ENCODE peak calls at places on chromosomes 4 and X, in seven cellular contexts. B is ureter; P is prostate gland; K is A172; F is iris pigment epithelial cell; R is stimulated activated CD4-positive, alpha-beta T cell treated with anti-CD3 and anti-CD28 coated beads, Interleukin-2, amount 100 ng/mL, for 48 hours; Z is H9. U is an unnamed sample.
A peak's percentile ranks its signal among the peaks of the same experiment; 100 is the strongest.

GRCh38 chr4:6824772-6825402 is 42.4 kb downstream of the KIAA0232 start:
- DNase-seq in Z (no peak), K (peak; percentile 4), B (no peak), F (no peak), P (no peak), R (no peak), U (no peak)

GRCh38 chrX:39248330-39248729 is 447.1 kb downstream of the MID1IP1 start:
- DNase-seq in B (no peak), K (no peak), P (no peak), F (no peak), R (no peak), Z (no peak), U (no peak)

GRCh38 chr4:165476214-165477098 is 97.6 kb downstream of the CPE start:
- DNase-seq in R (no peak), Z (no peak), B (peak; percentile 60), K (peak; percentile 83), P (no peak), F (peak; percentile 40), U (no peak)

GRCh38 chr4:169315530-169316306 is 45.0 kb upstream of the SH3RF1 start:
- DNase-seq in R (no peak), K (peak; percentile 29), Z (no peak), B (no peak), F (peak; percentile 75), P (no peak), U (no peak)

GRCh38 chr4:82889287-82889686 is 1.7 kb downstream of the SEC31A start:
- DNase-seq in R (no peak), P (no peak), K (no peak), Z (no peak), F (no peak), B (no peak), U (no peak)

GRCh38 chr4:121339307-121339706 is 41.5 kb downstream of the QRFPR start:
- DNase-seq in B (no peak), P (no peak), R (no peak), F (peak; percentile 3), Z (no peak), K (no peak), U (no peak)

GRCh38 chrX:20531667-20532066 is 265.0 kb upstream of the RPS6KA3 start:
- DNase-seq in R (no peak), P (no peak), B (no peak), Z (no peak), F (no peak), K (no peak), U (no peak)

GRCh38 chr4:123836919-123837605 is 440.5 kb downstream of the SPRY1 start:
- DNase-seq in B (no peak), K (no peak), P (no peak), Z (no peak), F (peak; percentile 43), R (no peak), U (no peak)

GRCh38 chrX:70466968-70467367 is 22.3 kb downstream of the DLG3 start:
- DNase-seq in P (no peak), Z (no peak), K (no peak), B (no peak), F (no peak), R (no peak), U (no peak)

GRCh38 chr4:76716658-76717057 is 181.3 kb downstream of the SOWAHB start:
- DNase-seq in P (no peak), K (no peak), R (no peak), Z (no peak), F (no peak), B (no peak), U (peak; percentile 67)

GRCh38 chr4:48296330-48296729 is 26.7 kb upstream of the TEC start:
- DNase-seq in Z (no peak), P (no peak), B (no peak), R (no peak), K (no peak), F (peak; percentile 4), U (no peak)

GRCh38 chr4:76658231-76659102 is 223.4 kb downstream of the SHROOM3 start:
- DNase-seq in K (peak; percentile 40), P (no peak), F (peak; percentile 61), Z (no peak), R (no peak), B (no peak), U (peak; percentile 4)

GRCh38 chr4:86496094-86497060 is 97.7 kb upstream of the PTPN13 start:
- DNase-seq in P (peak; percentile 20), Z (no peak), F (peak; percentile 69), B (peak; percentile 49), R (peak; percentile 20), K (peak; percentile 18), U (peak; percentile 9)

GRCh38 chr4:169745291-169745690 is 12.5 kb downstream of the HPF1 start:
- DNase-seq in K (no peak), F (peak; percentile 78), Z (no peak), R (no peak), P (no peak), B (no peak), U (peak; percentile 21)

GRCh38 chr4:150867148-150867547 is 147.9 kb downstream of the LRBA start:
- DNase-seq in P (peak; percentile 74), B (no peak), Z (no peak), F (peak; percentile 78), K (peak; percentile 71), R (peak; percentile 38), U (peak; percentile 75)

GRCh38 chr4:88965053-88965452 is 91.9 kb downstream of the FAM13A start:
- DNase-seq in B (no peak), F (no peak), R (no peak), Z (no peak), K (no peak), P (no peak), U (no peak)

GRCh38 chrX:1261285-1261684 is 7.3 kb upstream of the CSF2RA start:
- DNase-seq in Z (peak; percentile 50), B (no peak), F (no peak), K (no peak), P (no peak), R (no peak), U (no peak)

GRCh38 chrX:54807524-54808108 is at the start of gene MAGED2:
- DNase-seq in F (peak; percentile 33), B (peak; percentile 51), R (no peak), K (peak; percentile 1), Z (peak; percentile 42), P (peak; percentile 17), U (no peak)

GRCh38 chr4:24765331-24765990 is 29.9 kb upstream of the SOD3 start:
- DNase-seq in F (peak; percentile 32), K (no peak), R (no peak), B (no peak), P (no peak), Z (no peak), U (no peak)

GRCh38 chrX:40068048-40068447 is 29.7 kb downstream of the BCOR start:
- DNase-seq in R (no peak), K (peak; percentile 31), B (no peak), F (no peak), P (no peak), Z (no peak), U (peak; percentile 26)

GRCh38 chr4:116099596-116099995 is 985.8 kb downstream of the TRAM1L1 start:
- DNase-seq in R (no peak), Z (no peak), F (no peak), K (peak; percentile 7), P (no peak), B (no peak), U (no peak)

GRCh38 chr4:86957214-86957613 is 22.4 kb downstream of the AFF1 start:
- DNase-seq in F (peak; percentile 82), R (no peak), P (no peak), Z (no peak), B (no peak), K (peak; percentile 32), U (peak; percentile 88)

GRCh38 chrX:151754042-151754419 is 19.5 kb downstream of the CNGA2 start:
- DNase-seq in K (peak; percentile 35), Z (peak; percentile 36), F (peak; percentile 72), P (peak; percentile 10), B (peak; percentile 52), R (no peak), U (peak; percentile 1)

GRCh38 chr4:151169223-151169622 is 69.8 kb downstream of the RPS3A start:
- DNase-seq in R (no peak), F (peak; percentile 99), P (no peak), Z (no peak), K (no peak), B (peak; percentile 65), U (no peak)

GRCh38 chr4:173191623-173192041 is 23.0 kb downstream of the GALNT7 start:
- DNase-seq in F (peak; percentile 42), P (no peak), B (no peak), K (no peak), Z (no peak), R (no peak), U (no peak)

GRCh38 chr4:66640216-66640615 is 905.1 kb downstream of the CENPC start:
- DNase-seq in Z (no peak), R (no peak), P (no peak), F (no peak), K (no peak), B (no peak), U (no peak)

GRCh38 chr4:17781072-17781830 is at the start of gene FAM184B:
- DNase-seq in B (no peak), F (no peak), K (no peak), R (no peak), P (no peak), Z (peak; percentile 52), U (no peak)

GRCh38 chr4:172892300-172892699 is 276.3 kb upstream of the GALNT7 start:
- DNase-seq in F (peak; percentile 26), R (no peak), K (no peak), Z (peak; percentile 54), P (no peak), B (no peak), U (peak; percentile 24)

GRCh38 chr4:5276475-5277045 is 225.3 kb downstream of the STK32B start:
- DNase-seq in B (no peak), F (no peak), K (no peak), Z (no peak), P (no peak), R (no peak), U (no peak)

GRCh38 chr4:156476359-156476758 is 495.2 kb downstream of the PDGFC start:
- DNase-seq in R (no peak), K (peak; percentile 96), P (no peak), B (no peak), Z (no peak), F (peak; percentile 99), U (no peak)

GRCh38 chr4:80219301-80220025 is 22.2 kb downstream of the PRDM8 start:
- DNase-seq in K (no peak), R (no peak), F (peak; percentile 36), B (no peak), P (no peak), Z (no peak), U (no peak)

GRCh38 chr4:1414831-1415680 is 8.8 kb upstream of the NKX1-1 start:
- DNase-seq in R (no peak), P (peak; percentile 3), B (no peak), Z (peak; percentile 38), F (no peak), K (no peak), U (no peak)

GRCh38 chr4:73836373-73837269 is at the start of gene CXCL6:
- DNase-seq in R (no peak), K (no peak), F (peak; percentile 60), Z (peak; percentile 64), P (peak; percentile 28), B (no peak), U (peak; percentile 12)

U was measured in MV-4-11.